ENCODE peak calls at places on chromosomes 13 and 19, in nine cellular contexts. One of them, this sample, is unnamed.

GRCh38 chr13:110114351-110114750 is 192.6 kb downstream of the COL4A1 start:
- DNase-seq in transverse colon: no peak
- DNase-seq in PC-3: peak; percentile 44
- DNase-seq in thoracic aorta: no peak
- DNase-seq in GM23338: no peak
- DNase-seq in Peyer's patch: no peak
- DNase-seq in endodermal cell: no peak
- DNase-seq in upper lobe of right lung: no peak
- DNase-seq in ovary: no peak
- DNase-seq in this sample: no peak

GRCh38 chr13:27371932-27372331 is 52.5 kb upstream of the GTF3A start:
- DNase-seq in transverse colon: no peak
- DNase-seq in PC-3: no peak
- DNase-seq in thoracic aorta: no peak
- DNase-seq in GM23338: no peak
- DNase-seq in Peyer's patch: no peak
- DNase-seq in endodermal cell: no peak
- DNase-seq in upper lobe of right lung: no peak
- DNase-seq in ovary: no peak
- DNase-seq in this sample: no peak

GRCh38 chr19:58059003-58059671 is at the start of gene ZNF135:
- DNase-seq in transverse colon: peak; percentile 79
- DNase-seq in PC-3: no peak
- DNase-seq in thoracic aorta: peak; percentile 52
- DNase-seq in GM23338: peak; percentile 94
- DNase-seq in Peyer's patch: peak; percentile 82
- DNase-seq in endodermal cell: peak; percentile 94
- DNase-seq in upper lobe of right lung: peak; percentile 83
- DNase-seq in ovary: peak; percentile 93
- DNase-seq in this sample: peak; percentile 46

GRCh38 chr13:77378662-77379061 is 51.8 kb upstream of the MYCBP2 start:
- DNase-seq in transverse colon: no peak
- DNase-seq in PC-3: no peak
- DNase-seq in thoracic aorta: no peak
- DNase-seq in GM23338: no peak
- DNase-seq in Peyer's patch: no peak
- DNase-seq in endodermal cell: no peak
- DNase-seq in upper lobe of right lung: no peak
- DNase-seq in ovary: no peak
- DNase-seq in this sample: no peak

GRCh38 chr19:29678484-29679106 is 13.3 kb downstream of the PLEKHF1 start:
- DNase-seq in transverse colon: peak; percentile 28
- DNase-seq in PC-3: no peak
- DNase-seq in thoracic aorta: no peak
- DNase-seq in GM23338: no peak
- DNase-seq in Peyer's patch: no peak
- DNase-seq in endodermal cell: no peak
- DNase-seq in upper lobe of right lung: peak; percentile 69
- DNase-seq in ovary: no peak
- DNase-seq in this sample: no peak

GRCh38 chr19:46951236-46951986 is 68.2 kb upstream of the NPAS1 start:
- DNase-seq in transverse colon: peak; percentile 88
- DNase-seq in PC-3: peak; percentile 94
- DNase-seq in thoracic aorta: no peak
- DNase-seq in GM23338: no peak
- DNase-seq in Peyer's patch: peak; percentile 89
- DNase-seq in endodermal cell: no peak
- DNase-seq in upper lobe of right lung: no peak
- DNase-seq in ovary: no peak
- DNase-seq in this sample: no peak

GRCh38 chr13:113586661-113587479 is 2.3 kb downstream of the TFDP1 start:
- DNase-seq in transverse colon: peak; percentile 6
- DNase-seq in PC-3: no peak
- DNase-seq in thoracic aorta: no peak
- DNase-seq in GM23338: no peak
- DNase-seq in Peyer's patch: no peak
- DNase-seq in endodermal cell: peak; percentile 30
- DNase-seq in upper lobe of right lung: peak; percentile 40
- DNase-seq in ovary: no peak
- DNase-seq in this sample: no peak

GRCh38 chr13:74573654-74574053 is 439.4 kb upstream of the KLF12 start:
- DNase-seq in transverse colon: no peak
- DNase-seq in PC-3: no peak
- DNase-seq in thoracic aorta: no peak
- DNase-seq in GM23338: peak; percentile 78
- DNase-seq in Peyer's patch: no peak
- DNase-seq in endodermal cell: peak; percentile 82
- DNase-seq in upper lobe of right lung: no peak
- DNase-seq in ovary: no peak
- DNase-seq in this sample: no peak

GRCh38 chr19:1624458-1624857 is 19.2 kb upstream of the UQCR11 start:
- DNase-seq in transverse colon: peak; percentile 48
- DNase-seq in PC-3: peak; percentile 35
- DNase-seq in thoracic aorta: no peak
- DNase-seq in GM23338: peak; percentile 96
- DNase-seq in Peyer's patch: no peak
- DNase-seq in endodermal cell: peak; percentile 94
- DNase-seq in upper lobe of right lung: no peak
- DNase-seq in ovary: no peak
- DNase-seq in this sample: peak; percentile 42

GRCh38 chr19:53192771-53193533 is at the start of gene ZNF665:
- DNase-seq in transverse colon: peak; percentile 92
- DNase-seq in PC-3: peak; percentile 76
- DNase-seq in thoracic aorta: peak; percentile 62
- DNase-seq in GM23338: peak; percentile 95
- DNase-seq in Peyer's patch: peak; percentile 85
- DNase-seq in endodermal cell: peak; percentile 95
- DNase-seq in upper lobe of right lung: peak; percentile 95
- DNase-seq in ovary: peak; percentile 88
- DNase-seq in this sample: peak; percentile 43

GRCh38 chr19:33186835-33187540 is 7.1 kb upstream of the LRP3 start:
- DNase-seq in transverse colon: peak; percentile 77
- DNase-seq in PC-3: no peak
- DNase-seq in thoracic aorta: no peak
- DNase-seq in GM23338: no peak
- DNase-seq in Peyer's patch: peak; percentile 65
- DNase-seq in endodermal cell: peak; percentile 38
- DNase-seq in upper lobe of right lung: peak; percentile 59
- DNase-seq in ovary: no peak
- DNase-seq in this sample: no peak

GRCh38 chr13:111302045-111302722 is 18.3 kb upstream of the TEX29 start:
- DNase-seq in transverse colon: no peak
- DNase-seq in PC-3: no peak
- DNase-seq in thoracic aorta: no peak
- DNase-seq in GM23338: no peak
- DNase-seq in Peyer's patch: no peak
- DNase-seq in endodermal cell: no peak
- DNase-seq in upper lobe of right lung: no peak
- DNase-seq in ovary: no peak
- DNase-seq in this sample: no peak

GRCh38 chr13:76297331-76297730 is 588.9 kb downstream of the KCTD12 start:
- DNase-seq in transverse colon: no peak
- DNase-seq in PC-3: no peak
- DNase-seq in thoracic aorta: no peak
- DNase-seq in GM23338: no peak
- DNase-seq in Peyer's patch: no peak
- DNase-seq in endodermal cell: no peak
- DNase-seq in upper lobe of right lung: no peak
- DNase-seq in ovary: no peak
- DNase-seq in this sample: no peak

GRCh38 chr13:23020246-23020843 is 160.4 kb upstream of the SGCG start:
- DNase-seq in transverse colon: peak; percentile 42
- DNase-seq in PC-3: peak; percentile 66
- DNase-seq in thoracic aorta: no peak
- DNase-seq in GM23338: peak; percentile 71
- DNase-seq in Peyer's patch: no peak
- DNase-seq in endodermal cell: peak; percentile 69
- DNase-seq in upper lobe of right lung: no peak
- DNase-seq in ovary: peak; percentile 27
- DNase-seq in this sample: peak; percentile 1

GRCh38 chr13:35485451-35485850 is 9.0 kb upstream of the MAB21L1 start:
- DNase-seq in transverse colon: no peak
- DNase-seq in PC-3: no peak
- DNase-seq in thoracic aorta: no peak
- DNase-seq in GM23338: no peak
- DNase-seq in Peyer's patch: no peak
- DNase-seq in endodermal cell: no peak
- DNase-seq in upper lobe of right lung: no peak
- DNase-seq in ovary: no peak
- DNase-seq in this sample: no peak

DNA sequence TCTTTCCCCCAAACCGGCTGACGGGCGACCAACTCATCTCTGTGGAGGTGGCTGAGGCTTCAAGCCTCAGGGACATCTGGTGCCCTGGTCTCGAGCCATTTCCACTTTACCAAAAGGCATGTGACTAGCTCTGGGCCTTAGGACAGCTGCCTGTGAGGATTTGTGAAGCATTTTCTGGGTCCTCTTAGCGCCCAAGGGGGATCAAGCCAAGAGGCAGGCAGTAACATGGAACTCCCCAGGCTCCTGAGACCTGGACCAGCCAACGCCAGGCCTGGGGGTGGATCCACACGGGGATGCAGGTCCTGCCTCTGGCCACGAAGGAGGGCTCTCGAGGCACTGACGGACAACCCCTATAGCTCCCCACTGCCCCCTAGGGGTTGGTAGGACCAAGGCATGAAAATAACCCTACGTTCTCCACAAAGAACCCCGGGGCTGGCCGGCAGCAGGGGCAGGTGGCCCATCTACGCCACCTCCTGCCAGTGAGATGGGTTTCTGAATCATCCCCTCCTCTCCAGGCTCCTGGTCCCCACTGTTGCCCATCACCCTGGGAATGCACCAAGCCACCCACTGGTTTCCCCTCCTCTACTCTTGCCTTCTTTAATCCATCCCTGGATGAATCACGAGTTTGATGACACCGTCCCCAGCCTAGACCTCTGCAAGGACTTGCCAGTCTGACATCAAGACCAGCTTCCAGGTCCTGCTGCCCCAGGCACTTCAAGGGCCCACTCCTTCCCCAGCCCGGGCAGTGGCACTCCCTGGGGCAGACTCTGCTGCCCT is 7.0 kb upstream of the MYDGF start:
- DNase-seq in transverse colon: peak; percentile 34
- DNase-seq in PC-3: peak; percentile 53
- DNase-seq in thoracic aorta: no peak
- DNase-seq in GM23338: peak; percentile 96
- DNase-seq in Peyer's patch: no peak
- DNase-seq in endodermal cell: peak; percentile 94
- DNase-seq in upper lobe of right lung: no peak
- DNase-seq in ovary: no peak
- DNase-seq in this sample: no peak
- TF ChIP-seq CTCF in transverse colon: no peak
- TF ChIP-seq CTCF in PC-3: peak; percentile 75
- TF ChIP-seq CTCF in thoracic aorta: peak; percentile 35
- TF ChIP-seq CTCF in GM23338: peak; percentile 82
- TF ChIP-seq CTCF in Peyer's patch: no peak
- TF ChIP-seq CTCF in endodermal cell: peak; percentile 85
- TF ChIP-seq CTCF in upper lobe of right lung: peak; percentile 54
- TF ChIP-seq CTCF in ovary: no peak
- TF ChIP-seq CTCF in this sample: no peak

GRCh38 chr19:38717855-38718254 is 26.4 kb downstream of the CAPN12 start:
- DNase-seq in transverse colon: no peak
- DNase-seq in PC-3: no peak
- DNase-seq in thoracic aorta: no peak
- DNase-seq in GM23338: no peak
- DNase-seq in Peyer's patch: no peak
- DNase-seq in endodermal cell: no peak
- DNase-seq in upper lobe of right lung: no peak
- DNase-seq in ovary: no peak
- DNase-seq in this sample: no peak
- H3K27ac ChIP-seq in transverse colon: peak overlapping the region; percentile 80
- H3K27ac ChIP-seq in PC-3: no peak overlapping the region
- H3K27ac ChIP-seq in thoracic aorta: peak overlapping the region; percentile 84
- H3K27ac ChIP-seq in GM23338: peak overlapping the region; percentile 50
- H3K27ac ChIP-seq in Peyer's patch: no peak overlapping the region
- H3K27ac ChIP-seq in endodermal cell: no peak overlapping the region
- H3K27ac ChIP-seq in upper lobe of right lung: no peak overlapping the region
- H3K27ac ChIP-seq in ovary: no peak overlapping the region
- H3K27ac ChIP-seq in this sample: no peak overlapping the region

GRCh38 chr19:13505761-13506549 is at the start of gene CACNA1A:
- DNase-seq in transverse colon: no peak
- DNase-seq in PC-3: no peak
- DNase-seq in thoracic aorta: no peak
- DNase-seq in GM23338: peak; percentile 73
- DNase-seq in Peyer's patch: no peak
- DNase-seq in endodermal cell: peak; percentile 78
- DNase-seq in upper lobe of right lung: no peak
- DNase-seq in ovary: no peak
- DNase-seq in this sample: no peak
- H3K27me3 ChIP-seq in transverse colon: peaks cover 80% of the 10 kb centered on the region
- H3K27me3 ChIP-seq in PC-3: peaks cover 91% of the 10 kb centered on the region
- H3K27me3 ChIP-seq in thoracic aorta: peaks cover 13% of the 10 kb centered on the region
- H3K27me3 ChIP-seq in GM23338: peaks cover 30% of the 10 kb centered on the region
- H3K27me3 ChIP-seq in Peyer's patch: peaks cover 15% of the 10 kb centered on the region
- H3K27me3 ChIP-seq in endodermal cell: peaks cover 55% of the 10 kb centered on the region
- H3K27me3 ChIP-seq in upper lobe of right lung: peaks cover 80% of the 10 kb centered on the region
- H3K27me3 ChIP-seq in ovary: no peaks in the 10 kb centered on the region
- H3K27me3 ChIP-seq in this sample: peaks cover 70% of the 10 kb centered on the region

GRCh38 chr13:20624213-20624612 is 57.3 kb downstream of the IFT88 start:
- DNase-seq in transverse colon: no peak
- DNase-seq in PC-3: no peak
- DNase-seq in thoracic aorta: no peak
- DNase-seq in GM23338: peak; percentile 50
- DNase-seq in Peyer's patch: no peak
- DNase-seq in endodermal cell: no peak
- DNase-seq in upper lobe of right lung: no peak
- DNase-seq in ovary: no peak
- DNase-seq in this sample: no peak
- TF ChIP-seq CTCF in transverse colon: no peak
- TF ChIP-seq CTCF in PC-3: no peak
- TF ChIP-seq CTCF in thoracic aorta: no peak
- TF ChIP-seq CTCF in GM23338: peak; percentile 25
- TF ChIP-seq CTCF in Peyer's patch: no peak
- TF ChIP-seq CTCF in endodermal cell: peak; percentile 41
- TF ChIP-seq CTCF in upper lobe of right lung: no peak
- TF ChIP-seq CTCF in ovary: no peak
- TF ChIP-seq CTCF in this sample: no peak

This sample was measured in CD4-positive, alpha-beta T cell.